ENCODE peak calls at places on chromosomes 13 and 19, in ten cellular contexts. One of them, this sample, is unnamed.

GRCh38 chr19:47762615-47763308 is 15.7 kb upstream of the SELENOW start:
- DNase-seq in H54: no peak
- DNase-seq in GM03348: no peak
- DNase-seq in small intestine: no peak
- DNase-seq in psoas muscle: no peak
- DNase-seq in stimulated activated CD4-positive, alpha-beta T cell treated with anti-CD3 and anti-CD28 coated beads, Interleukin-1b, Interleukin-23, amount 100 ng/mL, for 48 hours: no peak
- DNase-seq in choroid plexus epithelial cell: peak; percentile 41
- DNase-seq in left colon: no peak
- DNase-seq in effector CD4-positive, alpha-beta T cell: no peak
- DNase-seq in substantia nigra: no peak
- DNase-seq in this sample: no peak

GRCh38 chr19:30001794-30002193 is 59.8 kb downstream of the URI1 start:
- DNase-seq in H54: no peak
- DNase-seq in GM03348: no peak
- DNase-seq in small intestine: no peak
- DNase-seq in psoas muscle: no peak
- DNase-seq in stimulated activated CD4-positive, alpha-beta T cell treated with anti-CD3 and anti-CD28 coated beads, Interleukin-1b, Interleukin-23, amount 100 ng/mL, for 48 hours: no peak
- DNase-seq in choroid plexus epithelial cell: peak; percentile 79
- DNase-seq in left colon: no peak
- DNase-seq in effector CD4-positive, alpha-beta T cell: no peak
- DNase-seq in substantia nigra: no peak
- DNase-seq in this sample: no peak

GRCh38 chr19:12838893-12839656 is 760 bp downstream of the MAST1 start:
- DNase-seq in H54: no peak
- DNase-seq in GM03348: peak; percentile 1
- DNase-seq in small intestine: no peak
- DNase-seq in psoas muscle: no peak
- DNase-seq in stimulated activated CD4-positive, alpha-beta T cell treated with anti-CD3 and anti-CD28 coated beads, Interleukin-1b, Interleukin-23, amount 100 ng/mL, for 48 hours: peak; percentile 27
- DNase-seq in choroid plexus epithelial cell: no peak
- DNase-seq in left colon: no peak
- DNase-seq in effector CD4-positive, alpha-beta T cell: no peak
- DNase-seq in substantia nigra: no peak
- DNase-seq in this sample: no peak

GRCh38 chr19:14368011-14368513 is 13.2 kb upstream of the ADGRE5 start:
- DNase-seq in H54: no peak
- DNase-seq in GM03348: no peak
- DNase-seq in small intestine: peak; percentile 63
- DNase-seq in psoas muscle: no peak
- DNase-seq in stimulated activated CD4-positive, alpha-beta T cell treated with anti-CD3 and anti-CD28 coated beads, Interleukin-1b, Interleukin-23, amount 100 ng/mL, for 48 hours: no peak
- DNase-seq in choroid plexus epithelial cell: no peak
- DNase-seq in left colon: no peak
- DNase-seq in effector CD4-positive, alpha-beta T cell: no peak
- DNase-seq in substantia nigra: no peak
- DNase-seq in this sample: peak; percentile 0

GRCh38 chr19:18069383-18069782 is 17.4 kb downstream of the IL12RB1 start:
- DNase-seq in H54: no peak
- DNase-seq in GM03348: no peak
- DNase-seq in small intestine: no peak
- DNase-seq in psoas muscle: no peak
- DNase-seq in stimulated activated CD4-positive, alpha-beta T cell treated with anti-CD3 and anti-CD28 coated beads, Interleukin-1b, Interleukin-23, amount 100 ng/mL, for 48 hours: no peak
- DNase-seq in choroid plexus epithelial cell: no peak
- DNase-seq in left colon: no peak
- DNase-seq in effector CD4-positive, alpha-beta T cell: no peak
- DNase-seq in substantia nigra: no peak
- DNase-seq in this sample: no peak

GRCh38 chr19:51258165-51258564 is 7.3 kb downstream of the SIGLECL1 start:
- DNase-seq in H54: no peak
- DNase-seq in GM03348: no peak
- DNase-seq in small intestine: no peak
- DNase-seq in psoas muscle: no peak
- DNase-seq in stimulated activated CD4-positive, alpha-beta T cell treated with anti-CD3 and anti-CD28 coated beads, Interleukin-1b, Interleukin-23, amount 100 ng/mL, for 48 hours: no peak
- DNase-seq in choroid plexus epithelial cell: no peak
- DNase-seq in left colon: no peak
- DNase-seq in effector CD4-positive, alpha-beta T cell: no peak
- DNase-seq in substantia nigra: no peak
- DNase-seq in this sample: no peak

GRCh38 chr13:112177889-112178288 is 110.9 kb downstream of the SOX1 start:
- DNase-seq in H54: no peak
- DNase-seq in GM03348: no peak
- DNase-seq in small intestine: no peak
- DNase-seq in psoas muscle: no peak
- DNase-seq in stimulated activated CD4-positive, alpha-beta T cell treated with anti-CD3 and anti-CD28 coated beads, Interleukin-1b, Interleukin-23, amount 100 ng/mL, for 48 hours: no peak
- DNase-seq in choroid plexus epithelial cell: no peak
- DNase-seq in left colon: no peak
- DNase-seq in effector CD4-positive, alpha-beta T cell: no peak
- DNase-seq in substantia nigra: no peak
- DNase-seq in this sample: no peak

GRCh38 chr13:81395368-81395767 is 1054.4 kb upstream of the SPRY2 start:
- DNase-seq in H54: peak; percentile 5
- DNase-seq in GM03348: no peak
- DNase-seq in small intestine: peak; percentile 49
- DNase-seq in psoas muscle: no peak
- DNase-seq in stimulated activated CD4-positive, alpha-beta T cell treated with anti-CD3 and anti-CD28 coated beads, Interleukin-1b, Interleukin-23, amount 100 ng/mL, for 48 hours: no peak
- DNase-seq in choroid plexus epithelial cell: peak; percentile 4
- DNase-seq in left colon: peak; percentile 65
- DNase-seq in effector CD4-positive, alpha-beta T cell: no peak
- DNase-seq in substantia nigra: no peak
- DNase-seq in this sample: no peak

GRCh38 chr19:2494447-2495129 is 18.7 kb downstream of the GADD45B start:
- DNase-seq in H54: no peak
- DNase-seq in GM03348: peak; percentile 91
- DNase-seq in small intestine: peak; percentile 71
- DNase-seq in psoas muscle: peak; percentile 83
- DNase-seq in stimulated activated CD4-positive, alpha-beta T cell treated with anti-CD3 and anti-CD28 coated beads, Interleukin-1b, Interleukin-23, amount 100 ng/mL, for 48 hours: peak; percentile 47
- DNase-seq in choroid plexus epithelial cell: peak; percentile 85
- DNase-seq in left colon: peak; percentile 82
- DNase-seq in effector CD4-positive, alpha-beta T cell: peak; percentile 59
- DNase-seq in substantia nigra: peak; percentile 73
- DNase-seq in this sample: peak; percentile 79

This sample was measured in AG08395.